ENCODE peak calls at places on chromosomes 12 and 14, in five cellular contexts. S is cardiac muscle cell; X is cardiac fibroblast; G is CD4-positive, alpha-beta T cell; R is OCI-M1. E is an unnamed sample.

GRCh38 chr14:49950275-49951250 is 57.7 kb downstream of the ARF6 start:
- DNase-seq in S (no peak), X (peak; percentile 58), G (no peak), R (no peak), E (peak; percentile 97)

GRCh38 chr12:40031965-40032364 is 73.9 kb downstream of the SLC2A13 start:
- DNase-seq in S (no peak), X (peak; percentile 16), G (no peak), R (no peak), E (no peak)

GRCh38 chr14:88856786-88857366 is 32.4 kb downstream of the TTC8 start:
- DNase-seq in S (no peak), X (no peak), G (no peak), R (no peak), E (no peak)

GRCh38 chr12:6745751-6746525 is 7.0 kb downstream of the MLF2 start:
- DNase-seq in S (no peak), X (peak; percentile 45), G (no peak), R (peak; percentile 46), E (peak; percentile 46)

GRCh38 chr12:3655331-3655900 is 97.5 kb downstream of the CRACR2A start:
- DNase-seq in S (peak; percentile 25), X (peak; percentile 25), G (no peak), R (no peak), E (peak; percentile 27)

GRCh38 chr12:10636611-10637010 is 23.2 kb upstream of the MAGOHB start:
- DNase-seq in S (no peak), X (no peak), G (no peak), R (no peak), E (no peak)

GRCh38 chr12:96236221-96236822 is 42.1 kb downstream of the ELK3 start:
- DNase-seq in S (peak; percentile 87), X (peak; percentile 50), G (no peak), R (no peak), E (peak; percentile 81)

GRCh38 chr14:100818221-100818699 is 7.7 kb upstream of the MEG3 start:
- DNase-seq in S (no peak), X (no peak), G (no peak), R (no peak), E (no peak)

GRCh38 chr14:74324945-74325361 is 22.2 kb upstream of the ABCD4 start:
- DNase-seq in S (peak; percentile 59), X (peak; percentile 63), G (no peak), R (peak; percentile 53), E (peak; percentile 52)